ENCODE peak calls at places on chromosomes 3 and 15, in four cellular contexts. U is transverse colon; Z is CD4-positive, alpha-beta memory T cell; Q is HepG2. H is an unnamed sample.

GRCh38 chr3:27728195-27729087 is 6.3 kb upstream of the EOMES start:
- DNase-seq in U (no peak), Z (no peak), Q (peak; percentile 29), H (no peak)

GRCh38 chr3:61358364-61358763 is 107.1 kb upstream of the FHIT start:
- DNase-seq in U (peak; percentile 74), Z (no peak), Q (no peak), H (no peak)

GRCh38 chr3:134002326-134002725 is 27.4 kb downstream of the SLCO2A1 start:
- DNase-seq in U (no peak), Z (no peak), Q (no peak), H (no peak)

GRCh38 chr3:155392138-155392537 is 98.7 kb upstream of the STRIT1 start:
- DNase-seq in U (no peak), Z (no peak), Q (no peak), H (no peak)

GRCh38 chr3:45896069-45896468 is 9.7 kb downstream of the CCR9 start:
- DNase-seq in U (no peak), Z (no peak), Q (no peak), H (no peak)

GRCh38 chr3:51559961-51560360 is 21.4 kb downstream of the RAD54L2 start:
- DNase-seq in U (no peak), Z (no peak), Q (no peak), H (no peak)

GRCh38 chr3:186598794-186599141 is 14.1 kb upstream of the AHSG start:
- DNase-seq in U (no peak), Z (no peak), Q (no peak), H (no peak)

GRCh38 chr3:135965129-135965505 is 411 bp upstream of the PPP2R3A start:
- DNase-seq in U (no peak), Z (no peak), Q (no peak), H (no peak)

GRCh38 chr15:26739791-26740190 is 33.1 kb downstream of the GABRB3 start:
- DNase-seq in U (no peak), Z (no peak), Q (no peak), H (no peak)

GRCh38 chr3:31448035-31448881 is 84.5 kb upstream of the STT3B start:
- DNase-seq in U (peak; percentile 35), Z (peak; percentile 22), Q (peak; percentile 53), H (no peak)

GRCh38 chr3:101898752-101899169 is 49.4 kb downstream of the NFKBIZ start:
- DNase-seq in U (no peak), Z (no peak), Q (no peak), H (no peak)

GRCh38 chr3:35772364-35773009 is 133.2 kb downstream of the ARPP21 start:
- DNase-seq in U (no peak), Z (no peak), Q (no peak), H (no peak)

GRCh38 chr3:115615001-115615447 is 8.3 kb upstream of the GAP43 start:
- DNase-seq in U (no peak), Z (no peak), Q (peak; percentile 52), H (no peak)

GRCh38 chr15:81910997-81911396 is 134.8 kb downstream of the MEX3B start:
- DNase-seq in U (no peak), Z (no peak), Q (no peak), H (no peak)

GRCh38 chr3:73399106-73399505 is 225.6 kb downstream of the PDZRN3 start:
- DNase-seq in U (no peak), Z (no peak), Q (no peak), H (no peak)

GRCh38 chr3:138230525-138230924 is 43.4 kb downstream of the ARMC8 start:
- DNase-seq in U (no peak), Z (no peak), Q (no peak), H (no peak)

GRCh38 chr3:5197470-5198312 is 10.2 kb downstream of the EDEM1 start:
- DNase-seq in U (no peak), Z (peak; percentile 78), Q (no peak), H (no peak)

GRCh38 chr15:25090073-25090733 is 135.4 kb downstream of the SNRPN start:
- DNase-seq in U (no peak), Z (no peak), Q (no peak), H (no peak)
- H3K9me3 ChIP-seq in U (peaks cover 36% of the 10 kb centered on the region), Z (no peaks in the 10 kb centered on the region), Q (peaks cover 86% of the 10 kb centered on the region), H (peaks cover 24% of the 10 kb centered on the region)

GRCh38 chr15:22224241-22224671 is 143.9 kb downstream of the OR4M2 start:
- DNase-seq in U (no peak), Z (no peak), Q (no peak), H (no peak)
- H3K9me3 ChIP-seq in U (no peaks in the 10 kb centered on the region), Z (no peaks in the 10 kb centered on the region), Q (no peaks in the 10 kb centered on the region), H (no peaks in the 10 kb centered on the region)

GRCh38 chr3:38438421-38438820 is 15.3 kb upstream of the ACVR2B start:
- DNase-seq in U (peak; percentile 21), Z (peak; percentile 65), Q (no peak), H (no peak)
- H3K9me3 ChIP-seq in U (peaks cover 13% of the 10 kb centered on the region), Z (no peaks in the 10 kb centered on the region), Q (peaks cover 53% of the 10 kb centered on the region), H (peaks cover 2% of the 10 kb centered on the region)

DNA sequence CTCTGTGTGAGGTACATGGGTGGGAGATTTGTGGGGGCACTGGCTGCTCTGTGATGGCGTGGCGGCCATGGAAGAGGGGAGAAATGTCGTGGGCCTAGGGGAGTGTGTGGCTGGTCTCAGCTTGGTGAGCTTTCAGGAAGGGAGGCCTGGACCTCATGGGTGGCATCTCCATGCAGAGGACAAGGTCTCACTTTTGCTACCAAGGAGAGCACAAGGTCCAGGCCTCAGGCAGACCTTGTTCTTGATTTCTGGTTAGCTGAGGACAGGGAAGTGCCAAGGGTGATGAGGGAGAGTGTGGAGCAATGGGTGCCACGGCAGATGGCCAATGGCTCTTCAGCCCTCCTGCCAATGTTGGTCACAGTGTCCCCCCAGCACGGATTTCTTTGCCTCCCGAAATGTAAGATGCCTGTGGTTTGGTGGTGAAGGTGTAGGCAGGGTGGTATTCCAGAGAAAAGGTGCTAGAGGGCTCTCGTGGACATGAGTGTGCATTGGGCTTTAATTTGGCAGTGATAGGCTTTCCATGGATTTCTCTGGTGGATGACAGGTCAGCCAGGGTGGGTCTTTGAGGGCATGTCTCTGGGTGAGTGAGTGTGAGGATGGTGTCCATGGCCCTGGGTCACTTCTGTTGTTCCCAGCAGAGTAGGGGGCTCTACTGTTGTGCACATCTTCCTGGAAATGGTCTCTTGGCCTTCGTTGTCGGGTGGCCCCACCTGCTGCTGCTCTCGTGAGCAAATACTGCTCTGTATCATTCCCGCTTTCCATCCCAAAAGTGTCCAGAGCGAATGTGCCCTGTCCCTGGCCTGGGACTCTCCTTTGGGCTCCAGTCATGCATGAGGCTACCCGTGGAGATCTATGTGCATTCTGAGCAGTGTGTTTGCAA is 108.0 kb downstream of the SNRPN start:
- DNase-seq in U (no peak), Z (no peak), Q (no peak), H (no peak)
- H3K9me3 ChIP-seq in U (peaks cover 82% of the 10 kb centered on the region), Z (peaks cover 21% of the 10 kb centered on the region), Q (peaks cover 100% of the 10 kb centered on the region), H (peaks cover 51% of the 10 kb centered on the region)

GRCh38 chr15:100588638-100589242 is 13.2 kb downstream of the LINS1 start:
- DNase-seq in U (no peak), Z (no peak), Q (no peak), H (no peak)
- H3K9me3 ChIP-seq in U (peaks cover 8% of the 10 kb centered on the region), Z (no peaks in the 10 kb centered on the region), Q (peaks cover 37% of the 10 kb centered on the region), H (no peaks in the 10 kb centered on the region)

DNA sequence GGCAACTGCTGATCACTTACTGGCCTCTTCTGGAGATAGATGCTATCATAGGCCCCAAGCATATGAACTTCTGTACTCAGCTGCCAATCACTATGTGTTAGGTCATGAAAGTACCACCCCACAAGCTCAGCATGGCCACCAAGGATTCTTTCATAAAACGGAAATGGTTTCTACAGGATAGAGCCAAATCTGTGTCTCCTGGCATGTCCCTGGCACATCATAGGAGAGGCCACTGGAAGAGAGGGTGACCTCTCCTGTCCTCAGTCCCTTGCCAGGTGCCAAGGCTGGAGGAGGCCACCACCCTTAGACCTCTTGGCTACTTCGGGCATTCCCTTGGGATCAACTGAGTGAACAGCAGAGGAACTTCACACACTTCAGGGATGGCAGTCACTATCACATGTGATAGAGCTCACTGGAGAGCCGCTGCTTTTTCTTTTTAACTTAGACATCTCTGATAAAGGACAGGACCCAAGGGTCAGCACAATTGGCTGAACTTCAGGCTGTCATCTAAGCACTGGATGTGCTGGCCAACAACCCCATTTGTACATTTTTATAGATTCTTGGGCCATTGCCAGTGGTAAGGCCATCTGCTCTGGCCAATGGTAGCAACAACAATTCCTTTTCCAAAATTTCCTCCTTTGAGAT is 425.2 kb downstream of the SQOR start:
- DNase-seq in U (no peak), Z (no peak), Q (no peak), H (no peak)
- H3K9me3 ChIP-seq in U (no peaks in the 10 kb centered on the region), Z (no peaks in the 10 kb centered on the region), Q (peaks cover 85% of the 10 kb centered on the region), H (no peaks in the 10 kb centered on the region)